ENCODE peak calls at places on chromosomes 2 and 18, in five cellular contexts. K is retinal pigment epithelial cell, A is mammary epithelial cell, C is cardiac muscle cell, R is nephron progenitor cell. E is an unnamed sample.

GRCh38 chr2:104853401-104853925 is 452 bp upstream of the POU3F3 start:
- DNase-seq in A (no peak), C (no peak), R (no peak), K (no peak), E (no peak)

GRCh38 chr2:18496516-18496915 is 63.9 kb downstream of the RDH14 start:
- DNase-seq in R (no peak), A (no peak), C (no peak), K (no peak), E (no peak)

GRCh38 chr2:168490916-168491605 is 35.0 kb downstream of the CERS6 start:
- DNase-seq in K (no peak), A (no peak), R (no peak), C (no peak), E (no peak)

GRCh38 chr2:154992826-154993225 is 294.3 kb downstream of the KCNJ3 start:
- DNase-seq in K (peak), R (no peak), C (no peak), A (no peak), E (no peak)

GRCh38 chr2:36376992-36377738 is 21.6 kb downstream of the CRIM1 start:
- DNase-seq in K (no peak), C (peak), R (no peak), A (peak), E (peak)

GRCh38 chr2:228516019-228516418 is 334.5 kb upstream of the SPHKAP start:
- DNase-seq in C (no peak), A (no peak), R (no peak), K (no peak), E (no peak)

GRCh38 chr2:46915281-46915810 is at the start of gene MCFD2:
- DNase-seq in C (no peak), A (peak), K (no peak), R (no peak), E (peak)

GRCh38 chr2:46087492-46087891 is 209.7 kb upstream of the EPAS1 start:
- DNase-seq in K (no peak), C (no peak), R (no peak), A (no peak), E (no peak)

GRCh38 chr2:236548179-236548918 is 21.3 kb upstream of the ACKR3 start:
- DNase-seq in C (no peak), R (no peak), K (no peak), A (no peak), E (no peak)

GRCh38 chr2:152189622-152190495 is 14.3 kb upstream of the STAM2 start:
- DNase-seq in A (peak), K (peak), C (peak), R (peak), E (peak)

GRCh38 chr2:225889452-225889851 is 489.9 kb downstream of the NYAP2 start:
- DNase-seq in K (no peak), R (no peak), C (peak), A (peak), E (peak)

GRCh38 chr2:26245231-26245732 is 543 bp downstream of the HADHB start:
- DNase-seq in A (peak), R (no peak), C (peak), K (no peak), E (peak)

GRCh38 chr2:118013221-118013723 is 598 bp downstream of the CCDC93 start:
- DNase-seq in A (peak), R (peak), C (peak), K (no peak), E (peak)
- TF ChIP-seq CTCF in A (peak), R (no peak), C (no peak), K (peak), E (no peak)

GRCh38 chr2:196336206-196336605 is 164.8 kb upstream of the STK17B start:
- DNase-seq in R (no peak), A (no peak), C (no peak), K (no peak), E (no peak)

GRCh38 chr2:196335238-196335637 is 163.9 kb upstream of the STK17B start:
- DNase-seq in A (no peak), R (no peak), K (no peak), C (no peak), E (peak)

GRCh38 chr2:196333397-196333796 is 162.0 kb upstream of the STK17B start:
- DNase-seq in C (no peak), A (no peak), K (no peak), R (no peak), E (no peak)

GRCh38 chr2:196336715-196337617 is 165.6 kb upstream of the STK17B start:
- DNase-seq in C (peak), K (no peak), A (peak), R (peak), E (peak)

GRCh38 chr2:196334710-196335109 is 163.3 kb upstream of the STK17B start:
- DNase-seq in K (no peak), C (no peak), R (no peak), A (no peak), E (no peak)
- TF ChIP-seq CTCF in K (no peak), C (no peak), R (no peak), A (no peak), E (no peak)

GRCh38 chr18:63953811-63954210 is 4.7 kb downstream of the HMSD start:
- DNase-seq in K (no peak), R (no peak), C (peak), A (no peak), E (no peak)

GRCh38 chr18:63951302-63951705 is 2.2 kb downstream of the HMSD start:
- DNase-seq in K (no peak), C (no peak), R (no peak), A (peak), E (peak)

GRCh38 chr18:63947051-63947790 is 1.9 kb upstream of the HMSD start:
- DNase-seq in A (no peak), K (no peak), R (no peak), C (no peak), E (no peak)

DNA sequence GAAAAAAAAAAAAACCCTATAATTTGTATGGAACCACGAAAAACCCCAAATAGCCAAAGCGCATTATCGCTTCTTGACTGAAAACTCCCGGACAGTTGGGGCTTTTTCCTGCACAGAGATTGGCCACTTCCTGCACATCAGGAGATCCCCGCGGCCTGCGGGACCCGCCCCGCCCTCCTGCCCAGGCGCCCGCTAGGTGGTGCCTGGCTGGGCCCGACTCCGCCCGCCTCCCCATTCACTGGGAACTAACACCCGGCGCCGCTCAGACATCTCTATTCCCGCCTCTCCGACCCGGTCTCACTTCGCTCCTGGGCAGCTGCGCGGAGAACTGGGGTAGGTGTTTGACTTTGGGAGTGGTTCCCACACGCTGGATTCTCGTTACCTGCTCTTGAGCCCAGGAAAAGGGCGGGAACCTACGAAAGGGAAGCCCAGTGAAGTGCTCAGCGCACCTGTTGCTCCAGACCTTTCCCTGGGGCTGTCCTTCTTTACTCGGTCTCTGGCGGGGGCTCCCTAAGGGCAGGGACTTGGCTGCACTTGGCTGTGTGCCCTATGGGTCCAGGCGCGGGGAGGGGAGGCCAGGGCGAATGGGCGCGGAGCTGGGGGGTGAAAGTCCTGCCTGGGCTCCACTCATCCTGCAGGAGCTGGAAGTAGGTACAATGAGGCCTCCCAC is at the start of gene HMSD:
- DNase-seq in C (peak), K (no peak), R (peak), A (peak), E (no peak)
- TF ChIP-seq CTCF in C (peak), K (peak), R (peak), A (peak), E (no peak)

DNA sequence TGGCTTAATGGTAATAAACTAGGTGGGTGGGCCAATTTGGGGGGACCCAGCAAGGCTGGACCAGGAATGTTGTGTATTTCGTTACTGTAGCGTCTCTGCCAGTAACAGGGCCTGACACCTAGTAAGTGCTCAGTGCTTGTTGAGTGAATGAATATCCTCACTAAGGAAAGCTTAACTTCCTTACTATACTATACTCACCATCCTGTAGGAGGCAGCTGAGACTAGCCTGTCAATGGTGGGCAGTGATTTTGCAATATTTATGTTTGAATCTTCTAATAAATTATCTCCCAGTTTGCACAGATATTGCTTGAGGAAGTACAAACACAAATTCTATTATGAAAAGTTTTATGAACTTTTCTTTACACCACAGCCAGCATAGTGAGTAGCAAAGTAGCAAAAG is 370.7 kb upstream of the SYT4 start:
- DNase-seq in K (no peak), C (no peak), R (no peak), A (no peak), E (no peak)
- TF ChIP-seq CTCF in K (peak), C (peak), R (no peak), A (no peak), E (no peak)